ENCODE peak calls at places on chromosomes 7 and 10, in seven cellular contexts. L, Z, B, Y, V, M and Q are unnamed samples.

GRCh38 chr7:26376208-26376917 is 84.7 kb downstream of the SNX10 start:
- DNase-seq in L (no peak), Z (peak; percentile 51), B (peak; percentile 86), Y (no peak), V (peak; percentile 48), M (no peak), Q (peak; percentile 30)

GRCh38 chr7:104272767-104273384 is 55.5 kb upstream of the LHFPL3 start:
- DNase-seq in L (no peak), Z (no peak), B (peak; percentile 52), Y (peak; percentile 38), V (no peak), M (no peak), Q (no peak)

GRCh38 chr7:2196381-2197378 is 36.1 kb downstream of the MAD1L1 start:
- DNase-seq in L (no peak), Z (no peak), B (no peak), Y (no peak), V (peak; percentile 44), M (no peak), Q (no peak)

GRCh38 chr10:127534511-127534910 is 14.6 kb upstream of the NPS start:
- DNase-seq in L (no peak), Z (no peak), B (no peak), Y (no peak), V (no peak), M (no peak), Q (no peak)

GRCh38 chr7:27146491-27147210 is 923 bp downstream of the HOXA6 start:
- DNase-seq in L (no peak), Z (no peak), B (no peak), Y (no peak), V (no peak), M (no peak), Q (no peak)

GRCh38 chr7:154853727-154854095 is 149.2 kb downstream of the PAXIP1 start:
- DNase-seq in L (no peak), Z (no peak), B (no peak), Y (no peak), V (no peak), M (no peak), Q (no peak)

GRCh38 chr7:137962875-137963507 is 38.9 kb downstream of the CREB3L2 start:
- DNase-seq in L (no peak), Z (no peak), B (no peak), Y (no peak), V (no peak), M (no peak), Q (no peak)

GRCh38 chr10:108454793-108455192 is 1290.3 kb upstream of the SORCS1 start:
- DNase-seq in L (no peak), Z (no peak), B (no peak), Y (no peak), V (no peak), M (peak; percentile 33), Q (no peak)

GRCh38 chr10:34294137-34294536 is 521.0 kb downstream of the PARD3 start:
- DNase-seq in L (no peak), Z (no peak), B (no peak), Y (no peak), V (no peak), M (no peak), Q (no peak)

GRCh38 chr10:104630731-104631130 is 10.4 kb upstream of the SORCS3 start:
- DNase-seq in L (no peak), Z (no peak), B (no peak), Y (no peak), V (no peak), M (no peak), Q (no peak)

GRCh38 chr7:88485811-88486210 is 179.1 kb upstream of the STEAP4 start:
- DNase-seq in L (no peak), Z (no peak), B (no peak), Y (no peak), V (no peak), M (no peak), Q (no peak)

GRCh38 chr7:130432886-130433285 is 7.9 kb downstream of the CEP41 start:
- DNase-seq in L (no peak), Z (no peak), B (no peak), Y (no peak), V (no peak), M (no peak), Q (no peak)

GRCh38 chr10:43959854-43960415 is 311.3 kb upstream of the ZNF32 start:
- DNase-seq in L (no peak), Z (no peak), B (no peak), Y (no peak), V (no peak), M (no peak), Q (no peak)

GRCh38 chr7:119974972-119975371 is 298.0 kb upstream of the KCND2 start:
- DNase-seq in L (no peak), Z (no peak), B (no peak), Y (no peak), V (no peak), M (no peak), Q (no peak)

GRCh38 chr7:110522751-110523200 is 568.2 kb upstream of the LRRN3 start:
- DNase-seq in L (no peak), Z (no peak), B (peak; percentile 45), Y (peak; percentile 56), V (no peak), M (no peak), Q (no peak)

GRCh38 chr7:41060796-41061195 is 642.1 kb downstream of the INHBA start:
- DNase-seq in L (no peak), Z (no peak), B (no peak), Y (no peak), V (no peak), M (no peak), Q (no peak)

GRCh38 chr10:132410056-132410778 is 13.2 kb downstream of the PWWP2B start:
- DNase-seq in L (no peak), Z (no peak), B (no peak), Y (no peak), V (no peak), M (no peak), Q (no peak)

GRCh38 chr10:7111574-7111973 is 299.3 kb downstream of the SFMBT2 start:
- DNase-seq in L (no peak), Z (no peak), B (no peak), Y (no peak), V (no peak), M (peak; percentile 45), Q (no peak)